ENCODE peak calls at places on chromosomes 1 and 21, in eight cellular contexts. Z is endothelial cell of umbilical vein, V is colonic mucosa, X is lung, S is MM.1S, J is ovary, F is spleen, B is thyroid gland. R is an unnamed sample.
A peak's percentile ranks its signal among the peaks of the same experiment; 100 is the strongest.

GRCh38 chr1:33099290-33100118 is 18.6 kb downstream of the AZIN2 start:
- DNase-seq in J (peak; percentile 40), F (peak; percentile 83), B (no peak), Z (no peak), X (peak; percentile 85), S (peak; percentile 98), V (no peak), R (peak; percentile 81)

GRCh38 chr1:218344814-218345672 is at the start of gene TGFB2:
- DNase-seq in V (peak; percentile 31), X (no peak), S (peak; percentile 53), J (peak; percentile 51), Z (peak; percentile 93), F (no peak), B (peak; percentile 58), R (no peak)

GRCh38 chr1:43979261-43979527 is 184 bp downstream of the B4GALT2 start:
- DNase-seq in S (no peak), X (no peak), V (no peak), Z (no peak), B (no peak), J (no peak), F (no peak), R (no peak)

GRCh38 chr1:95169544-95169943 is 52.4 kb downstream of the TLCD4 start:
- DNase-seq in X (peak; percentile 30), F (no peak), S (peak; percentile 27), V (no peak), Z (no peak), B (peak; percentile 8), J (no peak), R (no peak)

GRCh38 chr1:160401487-160401805 is 1.1 kb downstream of the VANGL2 start:
- DNase-seq in F (no peak), Z (no peak), V (peak; percentile 25), S (no peak), J (no peak), B (no peak), X (no peak), R (no peak)

GRCh38 chr1:165235777-165236285 is 120.7 kb downstream of the LMX1A start:
- DNase-seq in V (no peak), S (no peak), B (peak; percentile 5), J (no peak), F (no peak), X (no peak), Z (no peak), R (no peak)

GRCh38 chr21:37886726-37887309 is 29.4 kb downstream of the KCNJ6 start:
- DNase-seq in F (no peak), X (no peak), B (no peak), J (no peak), V (no peak), Z (no peak), S (no peak), R (no peak)

GRCh38 chr1:56180806-56181205 is 398.6 kb downstream of the PLPP3 start:
- DNase-seq in B (no peak), J (no peak), Z (peak; percentile 69), F (no peak), X (no peak), S (peak; percentile 36), V (no peak), R (no peak)

GRCh38 chr1:65946960-65947359 is 154.3 kb downstream of the PDE4B start:
- DNase-seq in X (no peak), B (no peak), V (no peak), S (no peak), J (no peak), F (no peak), Z (no peak), R (no peak)

GRCh38 chr1:50132495-50132894 is 23.8 kb downstream of the ELAVL4 start:
- DNase-seq in X (no peak), S (no peak), V (no peak), Z (no peak), J (no peak), B (no peak), F (no peak), R (no peak)

GRCh38 chr21:26583737-26584136 is 10.7 kb upstream of the CYYR1 start:
- DNase-seq in B (no peak), S (no peak), Z (no peak), V (no peak), J (no peak), F (no peak), X (no peak), R (no peak)

GRCh38 chr1:76759950-76760349 is 107.3 kb upstream of the ST6GALNAC5 start:
- DNase-seq in Z (no peak), X (peak; percentile 73), F (no peak), V (no peak), J (no peak), B (peak; percentile 51), S (no peak), R (no peak)

GRCh38 chr1:99767996-99768524 is 1.6 kb upstream of the FRRS1 start:
- DNase-seq in F (no peak), Z (no peak), V (no peak), X (no peak), S (no peak), J (no peak), B (no peak), R (no peak)

GRCh38 chr1:36321119-36321951 is 2.1 kb downstream of the EVA1B start:
- DNase-seq in B (peak; percentile 57), S (no peak), Z (no peak), V (peak; percentile 57), X (peak; percentile 68), J (peak; percentile 92), F (peak; percentile 87), R (peak; percentile 75)

GRCh38 chr1:81780705-81781454 is 19.9 kb upstream of the ADGRL2 start:
- DNase-seq in Z (no peak), B (no peak), V (no peak), S (no peak), J (no peak), X (no peak), F (no peak), R (no peak)

GRCh38 chr1:119582801-119583200 is 65.3 kb downstream of the ZNF697 start:
- DNase-seq in Z (peak; percentile 62), V (peak; percentile 63), S (peak; percentile 16), F (no peak), X (peak; percentile 47), J (peak; percentile 42), B (peak; percentile 52), R (no peak)

DNA sequence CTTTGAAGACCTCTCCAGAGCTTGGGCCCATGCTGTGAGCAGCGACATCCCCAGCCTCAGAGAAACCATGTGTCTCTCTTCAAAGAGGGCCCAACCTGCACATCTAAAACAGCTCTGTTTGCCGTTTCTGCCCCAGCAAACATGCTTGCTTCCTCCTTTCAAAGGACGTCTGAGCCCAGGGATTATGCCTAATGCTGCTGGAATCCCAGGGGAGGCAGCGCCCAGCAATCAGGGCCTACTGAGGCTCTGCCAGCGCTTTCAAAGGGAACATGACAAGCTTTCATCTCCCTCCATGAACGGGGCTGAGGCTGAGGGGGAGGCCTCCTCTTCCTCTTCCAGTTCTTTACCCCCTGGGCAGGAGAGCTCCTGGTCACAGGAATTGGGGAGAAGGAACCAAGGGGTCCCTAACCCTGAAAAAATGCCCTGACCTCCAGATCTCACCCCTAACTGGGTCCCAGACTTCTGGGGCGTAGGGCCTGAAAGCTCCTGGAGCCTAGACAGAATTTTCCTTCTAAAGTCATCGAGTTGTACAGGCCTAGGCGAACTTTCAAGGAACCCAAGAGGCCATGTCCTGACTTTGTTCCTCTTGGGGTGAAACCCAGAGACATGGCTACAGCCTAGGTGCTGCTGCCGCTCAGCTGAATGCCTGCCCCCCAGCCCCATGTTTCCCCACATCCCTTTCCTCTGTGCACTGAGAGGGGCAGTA is 13.4 kb upstream of the ASCL5 start:
- DNase-seq in Z (no peak), B (no peak), F (no peak), X (no peak), V (no peak), S (no peak), J (no peak), R (no peak)
- H3K36me3 ChIP-seq in Z (no peaks in the 10 kb centered on the region), B (peaks cover 39% of the 10 kb centered on the region), F (peaks cover 55% of the 10 kb centered on the region), X (peaks cover 63% of the 10 kb centered on the region), V (no peaks in the 10 kb centered on the region), S (no peaks in the 10 kb centered on the region), J (no peaks in the 10 kb centered on the region), R (no peaks in the 10 kb centered on the region)

DNA sequence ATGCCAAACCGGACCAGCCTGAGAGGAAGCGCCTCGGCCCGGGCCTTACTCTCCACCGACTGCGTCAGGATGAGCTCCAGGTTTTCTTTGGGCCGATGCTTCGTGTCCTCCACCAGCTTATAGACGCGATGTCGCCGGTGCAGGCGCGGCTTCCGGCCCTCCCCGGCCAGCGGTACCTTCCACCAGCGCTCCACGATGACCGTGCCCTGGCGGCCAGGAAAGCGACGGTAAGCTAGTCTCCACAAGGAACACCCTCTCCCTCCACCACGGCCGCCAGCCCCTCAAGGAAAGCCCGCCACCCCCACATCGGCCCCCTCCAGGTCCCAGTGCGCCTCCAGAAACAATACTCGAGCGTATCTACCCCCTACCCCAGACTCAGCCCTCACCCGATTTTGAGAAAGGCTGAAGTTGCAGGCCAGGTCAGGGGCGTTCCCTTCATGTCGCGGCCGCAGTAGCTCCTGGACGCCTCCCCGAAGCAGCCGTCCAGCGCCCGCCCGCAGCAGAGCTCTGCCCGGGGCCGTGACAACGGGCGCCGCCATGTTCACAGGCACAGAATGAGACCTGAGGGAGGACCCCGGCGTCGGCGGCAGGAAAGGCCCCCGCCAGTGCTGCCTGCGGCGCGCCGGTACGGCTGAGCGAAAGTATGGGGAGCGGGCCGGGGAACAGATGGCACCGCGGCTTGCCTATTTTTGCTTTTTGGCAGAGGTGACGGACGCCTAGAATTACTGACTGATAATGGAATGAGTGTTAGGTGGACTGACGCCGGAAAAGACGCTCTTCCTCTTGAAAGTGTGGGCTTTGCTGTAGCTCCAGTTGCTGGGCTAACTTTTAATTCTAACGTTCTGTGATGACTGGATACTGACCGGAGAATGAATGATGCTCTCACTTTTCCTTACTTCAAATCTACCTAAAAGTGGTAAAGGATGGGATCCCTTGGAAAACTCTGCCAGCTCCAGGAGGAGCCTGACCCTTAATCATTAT is at the start of gene MRPL9:
- DNase-seq in J (peak; percentile 84), X (peak; percentile 80), V (peak; percentile 86), S (peak; percentile 89), Z (peak; percentile 81), F (peak; percentile 96), B (peak; percentile 83), R (peak; percentile 90)
- TF ChIP-seq CTCF in J (no peak), X (no peak), V (no peak), S (no peak), Z (no peak), F (no peak), B (no peak), R (no peak)

GRCh38 chr1:91513160-91513559 is 12.5 kb downstream of the CDC7 start:
- DNase-seq in X (no peak), Z (peak; percentile 43), S (no peak), B (no peak), J (no peak), F (no peak), V (no peak), R (no peak)
- H3K36me3 ChIP-seq in X (no peaks in the 10 kb centered on the region), Z (no peaks in the 10 kb centered on the region), S (peaks cover 2% of the 10 kb centered on the region), B (no peaks in the 10 kb centered on the region), J (no peaks in the 10 kb centered on the region), F (peaks cover 6% of the 10 kb centered on the region), V (no peaks in the 10 kb centered on the region), R (no peaks in the 10 kb centered on the region)

DNA sequence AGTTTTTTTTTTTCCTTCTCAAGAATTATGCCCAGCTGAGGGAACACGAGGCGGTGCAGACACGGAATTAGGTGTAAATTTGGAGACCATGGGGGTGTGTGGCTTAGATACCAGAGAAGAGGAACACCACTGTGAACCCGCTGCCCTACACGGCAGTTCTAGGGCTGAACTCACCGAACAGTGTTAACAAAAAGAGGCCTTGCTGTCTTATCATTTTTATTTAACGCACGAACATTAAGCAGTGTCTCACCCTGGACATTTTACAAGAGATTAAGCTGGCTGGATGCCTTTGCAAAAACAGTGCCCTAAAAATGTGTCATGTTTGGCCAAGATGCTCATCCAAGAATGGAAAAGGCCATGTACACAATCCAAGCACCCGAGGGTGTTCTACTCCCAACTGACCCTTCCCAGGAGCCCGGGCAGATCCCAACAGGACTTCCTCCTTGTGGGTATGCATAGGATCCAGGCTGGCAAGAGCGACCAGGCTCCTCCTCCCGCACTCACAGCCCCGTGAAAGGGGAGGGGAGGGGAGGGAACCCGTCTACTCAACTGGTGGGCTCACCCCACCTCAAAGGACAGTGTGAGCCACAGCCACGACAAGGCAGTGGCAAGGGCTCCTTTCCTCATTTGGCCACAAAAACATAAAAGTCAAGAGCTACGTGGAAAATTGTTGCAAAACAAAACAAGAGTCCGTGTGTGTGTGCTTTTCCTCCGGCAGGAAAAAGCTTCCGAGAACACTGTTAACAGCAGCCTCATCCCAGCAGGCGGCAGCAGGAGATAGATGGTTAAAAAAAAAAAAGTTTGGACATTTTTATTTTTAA is 20.3 kb downstream of the C2CD2 start:
- DNase-seq in Z (peak; percentile 78), F (peak; percentile 75), B (no peak), J (peak; percentile 54), S (no peak), X (no peak), V (no peak), R (no peak)
- TF ChIP-seq CTCF in Z (peak; percentile 44), F (no peak), B (no peak), J (no peak), S (no peak), X (no peak), V (no peak), R (no peak)

R was measured in mucosa of descending colon.